ENCODE peak calls at places on chromosomes 6 and 20, in six cellular contexts. P, D, A, G, F and B are unnamed samples.

GRCh38 chr6:170093276-170093657 is 197.6 kb downstream of the DLL1 start:
- DNase-seq in P (peak; percentile 60), D (no peak), A (no peak), G (no peak), F (no peak), B (no peak)

GRCh38 chr6:6543181-6543879 is 45.2 kb upstream of the LY86 start:
- DNase-seq in P (no peak), D (peak; percentile 35), A (no peak), G (no peak), F (no peak), B (no peak)

GRCh38 chr6:109373762-109374161 is 8.5 kb downstream of the CD164 start:
- DNase-seq in P (no peak), D (peak; percentile 77), A (no peak), G (no peak), F (no peak), B (no peak)

GRCh38 chr20:33576432-33576883 is 85.7 kb upstream of the C20orf144 start:
- DNase-seq in P (no peak), D (no peak), A (no peak), G (peak; percentile 18), F (peak; percentile 5), B (no peak)

GRCh38 chr20:31816221-31816620 is 2.9 kb upstream of the MYLK2 start:
- DNase-seq in P (no peak), D (no peak), A (no peak), G (no peak), F (no peak), B (no peak)

GRCh38 chr6:39361657-39362486 is 39.4 kb upstream of the KCNK16 start:
- DNase-seq in P (peak; percentile 78), D (no peak), A (peak; percentile 61), G (peak; percentile 62), F (peak; percentile 58), B (peak; percentile 74)

GRCh38 chr6:53347250-53347920 is 1.4 kb downstream of the ELOVL5 start:
- DNase-seq in P (no peak), D (no peak), A (no peak), G (peak; percentile 72), F (peak; percentile 45), B (no peak)

GRCh38 chr6:6008114-6008647 is 1.5 kb upstream of the NRN1 start:
- DNase-seq in P (no peak), D (no peak), A (no peak), G (no peak), F (no peak), B (no peak)

GRCh38 chr20:38145094-38146075 is 19.7 kb downstream of the TGM2 start:
- DNase-seq in P (no peak), D (no peak), A (no peak), G (peak; percentile 58), F (peak; percentile 87), B (no peak)

GRCh38 chr6:154791561-154792317 is 58.5 kb downstream of the SCAF8 start:
- DNase-seq in P (no peak), D (no peak), A (no peak), G (peak; percentile 55), F (peak; percentile 21), B (no peak)

GRCh38 chr6:39053854-39054576 is 5.4 kb downstream of the GLP1R start:
- DNase-seq in P (peak; percentile 37), D (no peak), A (peak; percentile 56), G (no peak), F (no peak), B (no peak)

GRCh38 chr6:33259032-33259431 is 12.6 kb downstream of the VPS52 start:
- DNase-seq in P (no peak), D (no peak), A (no peak), G (peak; percentile 81), F (no peak), B (no peak)

GRCh38 chr6:132063738-132064137 is 112.6 kb upstream of the CCN2 start:
- DNase-seq in P (no peak), D (no peak), A (no peak), G (peak; percentile 84), F (peak; percentile 85), B (no peak)

GRCh38 chr6:166173292-166173951 is 5.8 kb upstream of the TBXT start:
- DNase-seq in P (no peak), D (no peak), A (no peak), G (no peak), F (no peak), B (no peak)

GRCh38 chr6:157800420-157801237 is 22.4 kb upstream of the SNX9 start:
- DNase-seq in P (no peak), D (peak; percentile 63), A (no peak), G (peak; percentile 81), F (peak; percentile 86), B (no peak)

GRCh38 chr6:73503027-73503772 is 17.6 kb downstream of the EEF1A1 start:
- DNase-seq in P (no peak), D (no peak), A (no peak), G (no peak), F (no peak), B (no peak)

GRCh38 chr20:14956538-14956937 is 619.1 kb upstream of the FLRT3 start:
- DNase-seq in P (no peak), D (no peak), A (no peak), G (no peak), F (no peak), B (no peak)

GRCh38 chr20:62198931-62199330 is 16.1 kb downstream of the MTG2 start:
- DNase-seq in P (no peak), D (no peak), A (peak; percentile 10), G (no peak), F (no peak), B (no peak)

GRCh38 chr20:25274891-25275812 is 27.3 kb downstream of the PYGB start:
- DNase-seq in P (peak; percentile 55), D (no peak), A (no peak), G (no peak), F (no peak), B (no peak)

GRCh38 chr6:127115032-127115661 is 3.3 kb upstream of the RSPO3 start:
- DNase-seq in P (no peak), D (no peak), A (no peak), G (no peak), F (no peak), B (no peak)

GRCh38 chr6:83273596-83273995 is 80.4 kb downstream of the RWDD2A start:
- DNase-seq in P (no peak), D (no peak), A (no peak), G (peak; percentile 7), F (peak; percentile 72), B (no peak)

GRCh38 chr6:89596056-89596455 is 42.5 kb downstream of the LYRM2 start:
- DNase-seq in P (no peak), D (peak; percentile 47), A (no peak), G (no peak), F (no peak), B (no peak)

GRCh38 chr20:362271-363254 is 15.7 kb downstream of the NRSN2 start:
- DNase-seq in P (peak; percentile 94), D (peak; percentile 45), A (peak; percentile 82), G (peak; percentile 96), F (peak; percentile 83), B (no peak)

GRCh38 chr6:56663344-56663743 is 20.7 kb upstream of the DST start:
- DNase-seq in P (no peak), D (no peak), A (no peak), G (peak; percentile 98), F (no peak), B (no peak)

GRCh38 chr6:163438940-163439335 is 24.4 kb downstream of the QKI start:
- DNase-seq in P (peak; percentile 68), D (no peak), A (peak; percentile 52), G (no peak), F (no peak), B (no peak)

GRCh38 chr6:156379946-156380707 is 397.1 kb upstream of the ARID1B start:
- DNase-seq in P (no peak), D (no peak), A (no peak), G (no peak), F (peak; percentile 59), B (no peak)
- TF ChIP-seq CTCF in P (no peak), D (no peak), A (no peak), G (no peak), F (no peak), B (no peak)

GRCh38 chr6:148769304-148769968 is 22.6 kb downstream of the UST start:
- DNase-seq in P (no peak), D (no peak), A (no peak), G (no peak), F (no peak), B (no peak)

GRCh38 chr6:148770408-148771211 is 23.8 kb downstream of the UST start:
- DNase-seq in P (no peak), D (no peak), A (no peak), G (no peak), F (no peak), B (no peak)

GRCh38 chr6:148765878-148766808 is 19.3 kb downstream of the UST start:
- DNase-seq in P (no peak), D (no peak), A (no peak), G (no peak), F (no peak), B (no peak)

GRCh38 chr6:148771212-148771601 is 24.4 kb downstream of the UST start:
- DNase-seq in P (peak; percentile 73), D (no peak), A (no peak), G (peak; percentile 18), F (no peak), B (no peak)

GRCh38 chr6:148768646-148769270 is 21.9 kb downstream of the UST start:
- DNase-seq in P (no peak), D (no peak), A (no peak), G (no peak), F (no peak), B (no peak)
- TF ChIP-seq CTCF in P (no peak), D (no peak), A (no peak), G (no peak), F (no peak), B (no peak)

GRCh38 chr20:47464380-47465101 is 37.1 kb upstream of the NCOA3 start:
- DNase-seq in P (no peak), D (no peak), A (no peak), G (peak; percentile 99), F (peak; percentile 99), B (no peak)

GRCh38 chr20:47468290-47469050 is 33.2 kb upstream of the NCOA3 start:
- DNase-seq in P (no peak), D (peak; percentile 78), A (no peak), G (no peak), F (no peak), B (no peak)

GRCh38 chr20:47465335-47466090 is 36.2 kb upstream of the NCOA3 start:
- DNase-seq in P (no peak), D (no peak), A (no peak), G (no peak), F (no peak), B (no peak)

GRCh38 chr20:47466704-47467459 is 34.8 kb upstream of the NCOA3 start:
- DNase-seq in P (no peak), D (no peak), A (no peak), G (no peak), F (no peak), B (no peak)

DNA sequence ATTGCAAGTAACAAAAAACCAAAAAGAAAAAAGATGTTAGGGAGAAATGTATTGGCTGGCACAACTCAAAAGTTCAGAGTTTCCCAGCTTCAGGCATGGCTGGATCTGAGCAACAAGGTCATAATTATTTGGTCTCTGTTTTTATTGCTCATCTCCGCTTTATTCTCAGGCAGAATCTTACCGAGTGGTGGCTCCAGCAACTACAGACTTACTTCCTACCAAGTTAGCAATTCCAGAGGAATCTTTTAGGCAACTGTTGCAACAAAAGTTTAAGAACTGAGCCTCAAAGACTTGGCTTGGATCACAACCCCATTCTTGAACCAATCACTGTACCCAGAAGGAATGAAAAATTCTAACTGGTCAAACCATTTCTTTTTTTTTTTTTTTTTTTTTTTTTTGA is 35.5 kb upstream of the NCOA3 start:
- DNase-seq in P (no peak), D (no peak), A (no peak), G (no peak), F (no peak), B (no peak)
- TF ChIP-seq CTCF in P (no peak), D (no peak), A (no peak), G (no peak), F (no peak), B (no peak)

GRCh38 chr20:16666272-16666671 is 63.6 kb upstream of the SNRPB2 start:
- DNase-seq in P (no peak), D (no peak), A (no peak), G (no peak), F (no peak), B (no peak)
- TF ChIP-seq CTCF in P (no peak), D (peak; percentile 16), A (no peak), G (peak; percentile 24), F (no peak), B (peak; percentile 48)